ENCODE peak calls at places on chromosomes 7 and 10, in eight cellular contexts. J is fibroblast of the conjunctiva; G is naive thymus-derived CD4-positive, alpha-beta T cell; A is HT1080; S is sciatic nerve; V is AG08395; E is activated T-cell treated with anti-CD3 and anti-CD28 coated beads, Interleukin-2, amount 50 U/mL, for 72 hours; U is activated CD8-positive, alpha-beta T cell treated with anti-CD3 and anti-CD28 coated beads for 36 hours. R is an unnamed sample.

GRCh38 chr10:7186387-7187032 is 224.3 kb downstream of the SFMBT2 start:
- DNase-seq in J (no peak), G (no peak), E (peak), V (no peak), U (peak), S (no peak), A (no peak), R (peak)

GRCh38 chr10:8462565-8462964 is 408.1 kb downstream of the GATA3 start:
- DNase-seq in U (no peak), J (no peak), V (no peak), S (no peak), E (no peak), G (no peak), A (no peak), R (no peak)

GRCh38 chr7:80783688-80784327 is 135.0 kb downstream of the SEMA3C start:
- DNase-seq in V (no peak), A (peak), E (no peak), J (no peak), G (no peak), U (no peak), S (no peak), R (peak)

GRCh38 chr10:124450010-124450782 is at the start of gene NKX1-2:
- DNase-seq in U (no peak), S (no peak), A (no peak), E (peak), J (no peak), V (no peak), G (no peak), R (no peak)

GRCh38 chr10:117444497-117445040 is 69.3 kb upstream of the PDZD8 start:
- DNase-seq in J (no peak), A (no peak), V (no peak), S (no peak), G (no peak), U (no peak), E (no peak), R (no peak)

GRCh38 chr10:122636953-122637352 is 62.7 kb downstream of the C10orf120 start:
- DNase-seq in U (no peak), E (no peak), J (no peak), A (no peak), S (no peak), V (no peak), G (no peak), R (no peak)

GRCh38 chr7:16646427-16647081 is 573 bp downstream of the BZW2 start:
- DNase-seq in G (no peak), U (peak), E (no peak), J (no peak), V (no peak), S (no peak), A (peak), R (no peak)

GRCh38 chr7:18475488-18475887 is 20.1 kb upstream of the HDAC9 start:
- DNase-seq in V (no peak), U (no peak), E (no peak), J (no peak), S (no peak), G (no peak), A (no peak), R (no peak)

GRCh38 chr7:1225462-1226154 is 7.1 kb upstream of the UNCX start:
- DNase-seq in A (no peak), U (peak), J (no peak), E (peak), G (peak), S (no peak), V (peak), R (no peak)

R was measured in skeletal muscle cell.